ENCODE peak calls at places on chromosomes 11 and 22, in five cellular contexts. S is spleen, N is breast epithelium, J is sigmoid colon, O is suprapubic skin. G is an unnamed sample.

GRCh38 chr11:40241524-40242037 is 1217.9 kb downstream of the LRRC4C start:
- DNase-seq in N (no peak), S (no peak), O (no peak), J (peak), G (no peak)

GRCh38 chr11:76701701-76702100 is 31.2 kb upstream of the LRRC32 start:
- DNase-seq in S (peak), J (no peak), O (no peak), N (no peak), G (no peak)

GRCh38 chr11:73218106-73218829 is at the start of gene P2RY2:
- DNase-seq in N (peak), S (peak), O (no peak), J (peak), G (peak)

GRCh38 chr11:76161261-76161961 is 44.9 kb downstream of the WNT11 start:
- DNase-seq in O (no peak), S (peak), J (no peak), N (no peak), G (no peak)

GRCh38 chr11:28526406-28526751 is 418.2 kb downstream of the METTL15 start:
- DNase-seq in S (no peak), O (no peak), N (no peak), J (no peak), G (no peak)

GRCh38 chr11:31958086-31958735 is 132.7 kb upstream of the RCN1 start:
- DNase-seq in O (no peak), J (no peak), S (peak), N (no peak), G (peak)

GRCh38 chr11:29159552-29160465 is 857.0 kb downstream of the KCNA4 start:
- DNase-seq in S (no peak), J (no peak), O (no peak), N (no peak), G (peak)

GRCh38 chr22:44355688-44356070 is 42.9 kb upstream of the SHISAL1 start:
- DNase-seq in S (peak), J (peak), N (no peak), O (peak), G (no peak)

GRCh38 chr22:44164031-44164430 is 16.7 kb upstream of the PARVG start:
- DNase-seq in J (no peak), S (no peak), O (no peak), N (no peak), G (no peak)

GRCh38 chr22:33076368-33076767 is 18.2 kb upstream of the SYN3 start:
- DNase-seq in S (no peak), N (no peak), O (no peak), J (no peak), G (no peak)

GRCh38 chr11:68816917-68817419 is 24.7 kb downstream of the CPT1A start:
- DNase-seq in O (no peak), S (no peak), N (no peak), J (no peak), G (no peak)

GRCh38 chr11:96315476-96315875 is 27.5 kb downstream of the MAML2 start:
- DNase-seq in J (no peak), N (no peak), S (no peak), O (no peak), G (no peak)

GRCh38 chr22:29152381-29153138 is 53.1 kb upstream of the EMID1 start:
- DNase-seq in N (no peak), J (peak), S (peak), O (peak), G (peak)

GRCh38 chr11:27505781-27506180 is 788 bp downstream of the LIN7C start:
- DNase-seq in S (no peak), O (no peak), J (no peak), N (no peak), G (no peak)

GRCh38 chr22:42929838-42930155 is 72.7 kb upstream of the ARFGAP3 start:
- DNase-seq in J (no peak), S (peak), O (no peak), N (no peak), G (no peak)

GRCh38 chr11:115148101-115148500 is 356.1 kb downstream of the CADM1 start:
- DNase-seq in J (no peak), N (no peak), O (no peak), S (no peak), G (no peak)

GRCh38 chr11:2660357-2660939 is 39.3 kb downstream of the KCNQ1OT1 start:
- DNase-seq in N (no peak), J (no peak), S (no peak), O (no peak), G (no peak)

GRCh38 chr11:20601221-20601914 is 2.0 kb downstream of the SLC6A5 start:
- DNase-seq in S (no peak), J (no peak), N (no peak), O (no peak), G (no peak)

GRCh38 chr22:22771696-22772377 is 115.8 kb upstream of the IGLL5 start:
- DNase-seq in N (no peak), S (no peak), O (no peak), J (no peak), G (no peak)

GRCh38 chr11:83401506-83402225 is 115.5 kb upstream of the CCDC90B start:
- DNase-seq in N (no peak), J (no peak), O (no peak), S (no peak), G (no peak)

GRCh38 chr11:124643605-124644425 is 21.2 kb downstream of the TBRG1 start:
- DNase-seq in N (no peak), O (no peak), S (no peak), J (no peak), G (no peak)

GRCh38 chr11:105181521-105181920 is 42.0 kb upstream of the CARD18 start:
- DNase-seq in N (no peak), S (no peak), J (no peak), O (no peak), G (no peak)

GRCh38 chr11:124977006-124977405 is 23.0 kb downstream of the CCDC15 start:
- DNase-seq in J (no peak), N (no peak), S (no peak), O (no peak), G (no peak)

GRCh38 chr11:73956876-73957653 is 6.2 kb downstream of the DNAJB13 start:
- DNase-seq in O (no peak), N (no peak), S (no peak), J (peak), G (no peak)

GRCh38 chr11:14974723-14975587 is 2.8 kb upstream of the CALCA start:
- DNase-seq in S (peak), J (no peak), N (no peak), O (no peak), G (peak)

GRCh38 chr11:57597461-57597892 is at the start of gene SERPING1:
- DNase-seq in J (peak), N (peak), O (peak), S (peak), G (peak)

GRCh38 chr11:135075740-135076139 is 663.7 kb upstream of the B3GAT1 start:
- DNase-seq in N (peak), J (no peak), O (no peak), S (peak), G (peak)

GRCh38 chr11:132911186-132911585 is 621.1 kb downstream of the OPCML start:
- DNase-seq in O (no peak), S (no peak), J (no peak), N (no peak), G (no peak)

GRCh38 chr22:41722496-41722895 is 23.2 kb downstream of the MEI1 start:
- DNase-seq in N (no peak), O (no peak), S (no peak), J (no peak), G (no peak)

GRCh38 chr22:23107487-23108323 is 34.1 kb downstream of the RSPH14 start:
- DNase-seq in N (no peak), S (no peak), J (no peak), O (no peak), G (no peak)

GRCh38 chr11:15923169-15923568 is 433.2 kb downstream of the SOX6 start:
- DNase-seq in N (no peak), J (no peak), O (no peak), S (no peak), G (no peak)

GRCh38 chr22:39179841-39180335 is 27.4 kb upstream of the CBX7 start:
- DNase-seq in N (no peak), O (peak), J (no peak), S (peak), G (no peak)

GRCh38 chr11:126403039-126403438 is 47.6 kb downstream of the ST3GAL4 start:
- DNase-seq in J (no peak), N (peak), O (no peak), S (no peak), G (no peak)

GRCh38 chr11:21552910-21553309 is 640.0 kb upstream of the ANO5 start:
- DNase-seq in S (no peak), O (no peak), J (no peak), N (no peak), G (no peak)

GRCh38 chr11:46119352-46120216 is 1.7 kb downstream of the PHF21A start:
- DNase-seq in S (peak), O (no peak), N (peak), J (peak), G (peak)

GRCh38 chr11:76152086-76152658 is 54.1 kb downstream of the WNT11 start:
- DNase-seq in J (peak), O (peak), S (peak), N (peak), G (peak)

GRCh38 chr11:61579398-61580291 is 1.2 kb downstream of the SYT7 start:
- DNase-seq in N (no peak), O (no peak), S (no peak), J (no peak), G (no peak)

GRCh38 chr11:44815917-44816456 is 89.2 kb downstream of the TSPAN18 start:
- DNase-seq in J (no peak), O (no peak), S (peak), N (no peak), G (no peak)

GRCh38 chr11:16097543-16097942 is 258.8 kb downstream of the SOX6 start:
- DNase-seq in O (no peak), S (no peak), N (no peak), J (no peak), G (no peak)

GRCh38 chr11:78149646-78150045 is 10.2 kb upstream of the ALG8 start:
- DNase-seq in N (no peak), J (no peak), S (no peak), O (no peak), G (no peak)

GRCh38 chr11:67248653-67249052 is 17.6 kb upstream of the GRK2 start:
- DNase-seq in J (no peak), O (no peak), N (peak), S (no peak), G (no peak)

GRCh38 chr11:67252831-67253239 is 13.4 kb upstream of the GRK2 start:
- DNase-seq in J (peak), N (no peak), S (no peak), O (no peak), G (no peak)

GRCh38 chr11:67251841-67252240 is 14.4 kb upstream of the GRK2 start:
- DNase-seq in J (no peak), O (no peak), S (no peak), N (no peak), G (no peak)

GRCh38 chr11:67247946-67248550 is 18.2 kb upstream of the GRK2 start:
- DNase-seq in N (no peak), J (no peak), S (no peak), O (no peak), G (no peak)

DNA sequence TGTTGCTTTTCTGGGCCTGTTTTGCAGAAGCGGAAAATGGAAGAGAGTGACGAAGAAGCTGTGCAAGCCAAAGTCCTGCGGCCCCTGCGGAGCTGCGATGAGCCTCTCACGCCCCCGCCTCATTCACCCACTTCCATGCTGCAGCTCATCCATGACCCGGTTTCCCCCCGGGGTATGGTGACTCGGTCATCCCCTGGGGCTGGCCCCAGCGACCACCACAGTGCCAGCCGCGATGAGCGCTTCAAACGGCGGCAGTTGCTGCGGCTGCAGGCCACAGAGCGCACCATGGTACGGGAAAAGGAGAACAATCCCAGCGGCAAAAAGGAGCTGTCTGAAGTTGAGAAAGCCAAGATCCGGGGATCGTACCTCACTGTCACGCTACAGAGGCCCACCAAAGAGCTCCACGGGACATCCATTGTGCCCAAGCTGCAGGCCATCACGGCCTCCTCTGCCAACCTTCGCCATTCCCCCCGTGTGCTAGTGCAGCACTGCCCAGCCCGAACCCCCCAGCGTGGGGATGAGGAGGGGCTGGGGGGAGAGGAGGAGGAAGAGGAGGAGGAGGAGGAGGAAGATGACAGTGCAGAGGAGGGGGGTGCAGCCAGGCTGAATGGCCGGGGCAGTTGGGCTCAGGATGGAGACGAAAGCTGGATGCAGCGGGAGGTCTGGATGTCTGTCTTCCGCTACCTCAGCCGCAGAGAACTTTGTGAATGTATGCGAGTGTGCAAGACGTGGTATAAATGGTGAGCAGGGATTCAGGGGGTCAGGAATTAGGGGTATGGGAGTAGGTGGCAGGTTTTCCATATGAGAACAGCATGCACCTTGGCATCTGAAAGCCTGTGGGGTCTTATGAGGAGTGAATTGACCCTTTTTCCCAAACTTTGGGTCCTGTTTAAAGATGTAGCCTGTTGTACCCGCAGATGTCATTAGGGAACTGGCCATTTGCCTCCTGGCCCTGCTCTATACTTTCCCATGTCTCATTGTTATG is 15.9 kb upstream of the GRK2 start:
- DNase-seq in J (no peak), O (no peak), S (no peak), N (no peak), G (no peak)
- TF ChIP-seq POLR2AphosphoS5 in J (no peak), O (no peak), S (peak), N (no peak), G (no peak)

GRCh38 chr22:20546541-20546950 is 39.1 kb downstream of the MED15 start:
- DNase-seq in N (no peak), O (no peak), J (peak), S (no peak), G (no peak)
- H3K4me3 ChIP-seq in N (no peak), O (no peak), J (no peak), S (no peak), G (no peak)

GRCh38 chr11:47229161-47229560 is 14.4 kb downstream of the DDB2 start:
- DNase-seq in J (no peak), O (no peak), S (no peak), N (no peak), G (no peak)

GRCh38 chr11:47220401-47220821 is 5.6 kb downstream of the DDB2 start:
- DNase-seq in N (no peak), S (no peak), O (no peak), J (no peak), G (no peak)

DNA sequence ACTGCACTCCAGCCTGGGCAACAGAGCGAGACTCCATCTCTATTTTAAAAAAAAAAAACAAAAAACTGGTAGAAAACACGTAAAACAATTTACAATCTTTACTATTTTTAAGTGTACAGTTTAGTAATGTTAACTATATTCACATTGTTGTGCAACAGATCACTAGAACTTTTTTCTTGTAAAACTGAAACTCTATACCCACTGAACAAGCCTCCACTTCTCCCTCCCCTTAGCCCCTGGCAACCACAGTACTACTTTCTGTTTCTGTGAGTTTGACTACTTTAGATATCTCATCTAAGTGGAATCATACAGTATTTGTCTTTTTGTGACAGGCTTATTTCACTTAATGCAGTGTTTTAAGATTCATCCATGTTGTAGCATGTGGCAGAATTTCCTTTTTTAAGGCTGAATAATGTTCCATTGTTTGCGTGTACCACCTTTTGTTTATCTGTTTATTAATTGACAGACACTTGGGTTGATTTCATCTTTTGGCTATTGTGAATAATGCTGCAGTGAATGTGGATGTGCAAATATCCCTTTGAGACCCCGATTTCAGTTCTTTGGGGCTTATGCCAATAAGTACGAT is 10.9 kb downstream of the DDB2 start:
- DNase-seq in S (no peak), N (no peak), J (no peak), O (no peak), G (no peak)
- TF ChIP-seq POLR2AphosphoS5 in S (no peak), N (no peak), J (no peak), O (no peak), G (no peak)

GRCh38 chr11:64900263-64900678 is 16.7 kb downstream of the ATG2A start:
- DNase-seq in O (no peak), J (no peak), N (peak), S (no peak), G (no peak)
- H3K4me3 ChIP-seq in O (no peak), J (no peak), N (no peak), S (no peak), G (no peak)

GRCh38 chr11:70203749-70204465 is 811 bp downstream of the FADD start:
- DNase-seq in O (no peak), J (peak), N (peak), S (peak), G (peak)
- TF ChIP-seq POLR2AphosphoS5 in O (no peak), J (no peak), N (no peak), S (no peak), G (peak)

DNA sequence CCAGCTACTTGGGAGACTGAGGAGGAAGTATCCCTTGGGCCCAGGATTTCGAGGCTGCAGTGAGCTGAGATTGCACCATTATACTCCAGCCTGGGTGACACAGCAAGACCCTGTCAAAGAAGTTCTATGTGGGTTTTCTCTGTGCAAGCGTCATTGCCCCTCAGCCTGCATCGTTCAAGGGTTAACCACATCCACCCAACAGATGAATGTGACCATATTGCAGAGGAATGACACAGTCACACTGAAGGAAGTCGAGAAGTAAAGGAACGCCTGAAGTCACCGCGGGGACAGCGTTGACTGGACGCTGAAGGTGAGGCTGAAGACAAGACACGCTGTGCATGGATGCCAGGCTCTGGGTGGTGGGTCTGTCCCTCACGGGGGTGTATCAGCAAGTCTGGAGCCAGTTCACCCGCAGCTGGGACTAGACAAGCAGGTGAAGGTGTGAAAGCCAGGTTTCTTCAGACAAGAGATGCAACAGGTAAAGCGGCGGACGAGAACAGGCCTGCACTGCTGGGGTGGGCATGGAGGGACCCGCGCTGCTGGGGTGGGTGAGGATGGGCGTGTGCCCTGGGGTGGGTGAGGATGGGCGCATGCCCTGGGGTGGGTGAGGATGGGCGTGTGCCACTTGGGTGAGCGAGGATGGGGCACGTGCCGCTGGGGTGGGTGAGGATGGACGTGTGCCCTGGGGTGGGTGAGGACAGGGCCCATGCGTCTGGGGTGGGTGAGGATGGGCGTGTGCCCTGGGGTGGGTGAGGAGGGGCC is 36.5 kb upstream of the TOLLIP start:
- DNase-seq in O (peak), N (no peak), S (peak), J (peak), G (peak)
- H3K4me3 ChIP-seq in O (no peak), N (no peak), S (no peak), J (no peak), G (no peak)

GRCh38 chr22:46035380-46035741 is 58.4 kb upstream of the WNT7B start:
- DNase-seq in O (no peak), S (no peak), N (no peak), J (no peak), G (no peak)
- TF ChIP-seq POLR2AphosphoS5 in O (no peak), S (no peak), N (no peak), J (peak), G (no peak)

DNA sequence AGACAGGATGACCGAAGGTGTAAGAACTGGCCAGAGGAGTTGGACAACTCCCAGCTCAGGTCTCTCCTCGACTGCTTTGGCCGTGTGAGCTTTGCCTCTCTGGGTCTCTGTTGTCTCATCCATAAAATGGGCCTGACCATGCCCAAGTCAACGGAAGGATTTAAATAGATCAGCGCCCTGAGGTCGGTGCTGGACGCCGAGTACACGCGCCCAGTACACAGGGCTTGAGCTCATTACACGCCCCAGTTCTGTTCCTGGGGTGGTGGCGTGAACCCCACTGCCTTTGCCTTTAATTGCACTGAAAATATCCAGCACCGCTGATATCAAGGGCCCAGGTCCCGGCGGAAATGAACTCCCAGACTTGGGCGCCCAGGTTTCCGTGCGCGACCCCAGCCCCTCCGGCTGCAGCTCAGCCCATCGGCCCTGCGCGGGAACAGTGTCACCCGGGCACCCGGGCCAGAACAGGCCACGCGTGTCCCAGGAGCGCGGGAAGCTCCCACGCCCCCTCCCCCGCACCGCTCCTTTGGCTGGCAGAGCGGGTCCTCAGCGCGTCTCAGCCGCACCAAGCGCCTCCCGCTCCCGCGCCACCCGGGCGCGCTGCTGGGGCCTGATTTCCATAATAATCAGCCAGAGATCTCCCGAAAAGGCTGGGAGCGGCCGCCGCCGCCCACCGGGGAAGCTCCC is 42.2 kb downstream of the CYTH4 start:
- DNase-seq in J (no peak), O (no peak), S (no peak), N (no peak), G (no peak)
- H3K4me3 ChIP-seq in J (no peak), O (no peak), S (peak), N (no peak), G (peak)

GRCh38 chr11:130462101-130462885 is 13.8 kb downstream of the ADAMTS15 start:
- DNase-seq in J (no peak), N (no peak), S (no peak), O (no peak), G (no peak)
- TF ChIP-seq POLR2AphosphoS5 in J (no peak), N (no peak), S (no peak), O (no peak), G (no peak)